ENCODE peak calls at places on chromosomes 1 and 21, in nine cellular contexts. W, Q, C, V, O, H, X, P and A are unnamed samples. For H3K27me3 and H3K4me1, the result is how much of the 10 kb centered on the place peaks cover.

GRCh38 chr1:169550294-169550693 is 36.0 kb downstream of the F5 start:
- DNase-seq in W (no peak), Q (no peak), C (no peak), V (no peak), O (peak), H (no peak), X (no peak), P (peak), A (peak)

GRCh38 chr1:25476186-25477097 is 45.7 kb downstream of the MACO1 start:
- DNase-seq in W (no peak), Q (no peak), C (no peak), V (no peak), O (no peak), H (no peak), X (no peak), P (no peak), A (no peak)

GRCh38 chr1:25692560-25692959 is 76.0 kb downstream of the MAN1C1 start:
- DNase-seq in W (no peak), Q (no peak), C (no peak), V (no peak), O (no peak), H (peak), X (no peak), P (no peak), A (no peak)

GRCh38 chr1:198220428-198220827 is 63.6 kb downstream of the NEK7 start:
- DNase-seq in W (no peak), Q (no peak), C (no peak), V (no peak), O (no peak), H (no peak), X (no peak), P (peak), A (peak)

GRCh38 chr1:18144921-18145699 is 37.5 kb downstream of the IGSF21 start:
- DNase-seq in W (no peak), Q (no peak), C (no peak), V (no peak), O (no peak), H (no peak), X (no peak), P (no peak), A (peak)

GRCh38 chr1:30257742-30258380 is 465.5 kb downstream of the MATN1 start:
- DNase-seq in W (no peak), Q (no peak), C (no peak), V (no peak), O (no peak), H (no peak), X (no peak), P (no peak), A (no peak)

GRCh38 chr1:23169727-23170335 is 1.2 kb upstream of the LUZP1 start:
- DNase-seq in W (peak), Q (peak), C (peak), V (no peak), O (peak), H (peak), X (peak), P (peak), A (peak)

GRCh38 chr1:978835-979743 is 2.8 kb downstream of the PERM1 start:
- DNase-seq in W (no peak), Q (peak), C (no peak), V (no peak), O (no peak), H (no peak), X (peak), P (no peak), A (no peak)

GRCh38 chr21:45577806-45578801 is 35.9 kb upstream of the SLC19A1 start:
- DNase-seq in W (no peak), Q (no peak), C (no peak), V (no peak), O (peak), H (peak), X (peak), P (no peak), A (no peak)

GRCh38 chr21:41783476-41784150 is 16.8 kb upstream of the RIPK4 start:
- DNase-seq in W (no peak), Q (no peak), C (no peak), V (no peak), O (peak), H (peak), X (no peak), P (no peak), A (peak)

GRCh38 chr1:223707270-223708000 is 4.9 kb upstream of the CAPN2 start:
- DNase-seq in W (peak), Q (peak), C (no peak), V (no peak), O (peak), H (peak), X (peak), P (peak), A (peak)

GRCh38 chr1:32806910-32807523 is 10.1 kb downstream of the YARS1 start:
- DNase-seq in W (no peak), Q (no peak), C (no peak), V (no peak), O (peak), H (no peak), X (no peak), P (no peak), A (no peak)

GRCh38 chr1:47189844-47190562 is at the start of gene PDZK1IP1:
- DNase-seq in W (peak), Q (peak), C (peak), V (no peak), O (peak), H (peak), X (peak), P (peak), A (peak)

GRCh38 chr1:150925080-150925479 is 1.1 kb upstream of the SETDB1 start:
- DNase-seq in W (no peak), Q (no peak), C (no peak), V (no peak), O (no peak), H (no peak), X (no peak), P (peak), A (no peak)

GRCh38 chr1:167463055-167463454 is 55.3 kb downstream of the CD247 start:
- DNase-seq in W (no peak), Q (no peak), C (no peak), V (no peak), O (no peak), H (no peak), X (no peak), P (no peak), A (no peak)

GRCh38 chr1:61692155-61692783 is 32.7 kb downstream of the TM2D1 start:
- DNase-seq in W (no peak), Q (no peak), C (no peak), V (no peak), O (no peak), H (no peak), X (no peak), P (peak), A (peak)

GRCh38 chr1:44630116-44630515 is 44.2 kb downstream of the TMEM53 start:
- DNase-seq in W (no peak), Q (no peak), C (no peak), V (no peak), O (no peak), H (no peak), X (no peak), P (no peak), A (peak)

GRCh38 chr1:213099682-213100399 is 48.8 kb downstream of the RPS6KC1 start:
- DNase-seq in W (no peak), Q (no peak), C (no peak), V (no peak), O (no peak), H (no peak), X (no peak), P (no peak), A (no peak)

GRCh38 chr1:248590055-248590454 is 7.4 kb downstream of the OR2T10 start:
- DNase-seq in W (no peak), Q (no peak), C (no peak), V (no peak), O (no peak), H (no peak), X (no peak), P (no peak), A (no peak)

GRCh38 chr1:53754484-53755312 is 15.7 kb upstream of the GLIS1 start:
- DNase-seq in W (no peak), Q (no peak), C (no peak), V (no peak), O (peak), H (peak), X (no peak), P (peak), A (peak)

GRCh38 chr21:36694041-36694515 is 4.8 kb upstream of the SIM2 start:
- DNase-seq in W (no peak), Q (no peak), C (no peak), V (no peak), O (no peak), H (no peak), X (no peak), P (peak), A (no peak)

GRCh38 chr1:37498872-37499617 is 15.5 kb downstream of the MEAF6 start:
- DNase-seq in W (no peak), Q (no peak), C (no peak), V (no peak), O (peak), H (peak), X (no peak), P (peak), A (peak)

GRCh38 chr1:183152216-183152615 is 33.8 kb upstream of the LAMC2 start:
- DNase-seq in W (no peak), Q (no peak), C (no peak), V (no peak), O (no peak), H (no peak), X (no peak), P (no peak), A (no peak)

GRCh38 chr21:33022489-33022827 is 3.3 kb upstream of the OLIG2 start:
- DNase-seq in W (no peak), Q (no peak), C (no peak), V (no peak), O (no peak), H (no peak), X (no peak), P (no peak), A (no peak)

GRCh38 chr21:33022828-33023573 is 2.7 kb upstream of the OLIG2 start:
- DNase-seq in W (no peak), Q (no peak), C (no peak), V (no peak), O (no peak), H (no peak), X (no peak), P (no peak), A (no peak)

GRCh38 chr21:33025106-33025470 is 647 bp upstream of the OLIG2 start:
- DNase-seq in W (no peak), Q (no peak), C (no peak), V (no peak), O (no peak), H (no peak), X (no peak), P (no peak), A (no peak)

GRCh38 chr21:33024278-33025103 is 1.2 kb upstream of the OLIG2 start:
- DNase-seq in W (no peak), Q (no peak), C (no peak), V (no peak), O (no peak), H (no peak), X (no peak), P (no peak), A (no peak)

DNA sequence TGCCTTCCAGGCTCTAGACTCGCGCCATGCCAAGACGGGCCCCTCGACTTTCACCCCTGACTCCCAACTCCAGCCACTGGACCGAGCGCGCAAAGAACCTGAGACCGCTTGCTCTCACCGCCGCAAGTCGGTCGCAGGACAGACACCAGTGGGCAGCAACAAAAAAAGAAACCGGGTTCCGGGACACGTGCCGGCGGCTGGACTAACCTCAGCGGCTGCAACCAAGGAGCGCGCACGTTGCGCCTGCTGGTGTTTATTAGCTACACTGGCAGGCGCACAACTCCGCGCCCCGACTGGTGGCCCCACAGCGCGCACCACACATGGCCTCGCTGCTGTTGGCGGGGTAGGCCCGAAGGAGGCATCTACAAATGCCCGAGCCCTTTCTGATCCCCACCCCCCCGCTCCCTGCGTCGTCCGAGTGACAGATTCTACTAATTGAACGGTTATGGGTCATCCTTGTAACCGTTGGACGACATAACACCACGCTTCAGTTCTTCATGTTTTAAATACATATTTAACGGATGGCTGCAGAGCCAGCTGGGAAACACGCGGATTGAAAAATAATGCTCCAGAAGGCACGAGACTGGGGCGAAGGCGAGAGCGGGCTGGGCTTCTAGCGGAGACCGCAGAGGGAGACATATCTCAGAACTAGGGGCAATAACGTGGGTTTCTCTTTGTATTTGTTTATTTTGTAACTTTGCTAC is 2.0 kb upstream of the OLIG2 start:
- DNase-seq in W (no peak), Q (no peak), C (no peak), V (no peak), O (no peak), H (no peak), X (no peak), P (no peak), A (no peak)
- H3K27me3 ChIP-seq in W (under half), Q (half or more), C (half or more), V (half or more), O (half or more), H (under half), X (half or more), P (half or more), A (half or more)

GRCh38 chr1:94801919-94802546 is 18.1 kb upstream of the SLC44A3 start:
- DNase-seq in W (peak), Q (peak), C (no peak), V (no peak), O (peak), H (peak), X (peak), P (peak), A (peak)
- H3K4me3 ChIP-seq in W (peak), Q (no peak), C (no peak), V (no peak), O (no peak), H (no peak), X (peak), P (peak), A (peak)

DNA sequence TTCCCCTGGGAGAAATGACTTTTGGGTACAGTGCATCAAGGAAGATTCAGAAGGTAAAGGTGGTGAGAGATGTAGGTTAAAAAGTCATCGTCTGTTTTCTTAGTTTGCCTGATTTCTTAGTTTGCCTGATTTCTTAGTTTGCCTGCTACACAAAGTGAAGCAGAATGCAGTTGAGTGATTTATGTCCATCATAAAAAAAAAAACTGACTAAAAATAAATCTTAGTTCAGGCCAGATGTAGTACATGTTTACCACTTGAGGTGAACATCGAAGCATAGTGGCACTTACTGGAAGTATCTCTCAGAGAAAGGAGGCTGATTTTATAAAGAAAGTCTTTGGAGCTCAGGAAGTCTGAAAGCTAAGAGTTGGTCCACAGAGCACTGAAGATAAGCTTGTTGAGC is 79.5 kb downstream of the LRRC8D start:
- DNase-seq in W (no peak), Q (no peak), C (no peak), V (no peak), O (no peak), H (no peak), X (no peak), P (no peak), A (no peak)
- H3K4me1 ChIP-seq in W (under half), Q (under half), C (under half), V (under half), O (under half), H (under half), X (under half), P (under half), A (under half)

GRCh38 chr1:238254935-238255334 is 364.2 kb upstream of the ZP4 start:
- DNase-seq in W (no peak), Q (no peak), C (no peak), V (no peak), O (no peak), H (no peak), X (no peak), P (no peak), A (no peak)
- H3K27me3 ChIP-seq in W (under half), Q (under half), C (under half), V (under half), O (under half), H (under half), X (under half), P (under half), A (under half)

GRCh38 chr1:229088711-229089110 is 182.2 kb upstream of the RAB4A start:
- DNase-seq in W (no peak), Q (no peak), C (no peak), V (no peak), O (no peak), H (no peak), X (no peak), P (no peak), A (no peak)

GRCh38 chr1:229086686-229087085 is 184.2 kb upstream of the RAB4A start:
- DNase-seq in W (no peak), Q (no peak), C (no peak), V (no peak), O (no peak), H (no peak), X (no peak), P (no peak), A (no peak)

GRCh38 chr1:229086091-229086490 is 184.8 kb upstream of the RAB4A start:
- DNase-seq in W (no peak), Q (no peak), C (no peak), V (no peak), O (no peak), H (no peak), X (no peak), P (no peak), A (no peak)

GRCh38 chr1:229087906-229088305 is 183.0 kb upstream of the RAB4A start:
- DNase-seq in W (no peak), Q (no peak), C (no peak), V (no peak), O (no peak), H (no peak), X (no peak), P (no peak), A (no peak)

GRCh38 chr1:229087339-229087738 is 183.6 kb upstream of the RAB4A start:
- DNase-seq in W (no peak), Q (no peak), C (no peak), V (no peak), O (no peak), H (no peak), X (no peak), P (no peak), A (no peak)
- H3K4me3 ChIP-seq in W (no peak), Q (no peak), C (no peak), V (no peak), O (no peak), H (no peak), X (no peak), P (no peak), A (no peak)

DNA sequence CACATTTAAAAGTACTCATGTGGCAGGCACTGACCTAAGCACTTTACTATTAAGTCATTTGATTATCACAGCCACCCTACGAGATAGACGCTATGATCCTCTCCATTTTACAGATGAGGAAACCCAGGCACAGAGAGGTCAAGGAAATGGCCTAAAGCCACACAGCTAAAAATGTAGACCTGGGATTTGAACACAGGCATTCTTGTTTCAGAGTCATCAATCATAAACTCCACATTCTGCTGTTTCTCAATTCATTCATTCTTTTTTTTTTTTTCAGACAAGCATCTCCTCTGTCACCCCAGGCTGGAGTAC is 8.3 kb downstream of the EPHA2 start:
- DNase-seq in W (no peak), Q (no peak), C (no peak), V (no peak), O (no peak), H (no peak), X (no peak), P (no peak), A (no peak)
- H3K4me1 ChIP-seq in W (under half), Q (half or more), C (under half), V (under half), O (half or more), H (half or more), X (half or more), P (half or more), A (under half)

GRCh38 chr1:229409616-229410369 is 24.1 kb downstream of the ACTA1 start:
- DNase-seq in W (no peak), Q (no peak), C (no peak), V (no peak), O (peak), H (peak), X (no peak), P (no peak), A (no peak)
- H3K27me3 ChIP-seq in W (under half), Q (under half), C (half or more), V (under half), O (under half), H (under half), X (under half), P (under half), A (half or more)

GRCh38 chr1:68453060-68453665 is 3.4 kb upstream of the RPE65 start:
- DNase-seq in W (no peak), Q (no peak), C (no peak), V (no peak), O (no peak), H (no peak), X (no peak), P (no peak), A (peak)
- H3K4me3 ChIP-seq in W (no peak), Q (no peak), C (no peak), V (no peak), O (no peak), H (no peak), X (no peak), P (no peak), A (no peak)

DNA sequence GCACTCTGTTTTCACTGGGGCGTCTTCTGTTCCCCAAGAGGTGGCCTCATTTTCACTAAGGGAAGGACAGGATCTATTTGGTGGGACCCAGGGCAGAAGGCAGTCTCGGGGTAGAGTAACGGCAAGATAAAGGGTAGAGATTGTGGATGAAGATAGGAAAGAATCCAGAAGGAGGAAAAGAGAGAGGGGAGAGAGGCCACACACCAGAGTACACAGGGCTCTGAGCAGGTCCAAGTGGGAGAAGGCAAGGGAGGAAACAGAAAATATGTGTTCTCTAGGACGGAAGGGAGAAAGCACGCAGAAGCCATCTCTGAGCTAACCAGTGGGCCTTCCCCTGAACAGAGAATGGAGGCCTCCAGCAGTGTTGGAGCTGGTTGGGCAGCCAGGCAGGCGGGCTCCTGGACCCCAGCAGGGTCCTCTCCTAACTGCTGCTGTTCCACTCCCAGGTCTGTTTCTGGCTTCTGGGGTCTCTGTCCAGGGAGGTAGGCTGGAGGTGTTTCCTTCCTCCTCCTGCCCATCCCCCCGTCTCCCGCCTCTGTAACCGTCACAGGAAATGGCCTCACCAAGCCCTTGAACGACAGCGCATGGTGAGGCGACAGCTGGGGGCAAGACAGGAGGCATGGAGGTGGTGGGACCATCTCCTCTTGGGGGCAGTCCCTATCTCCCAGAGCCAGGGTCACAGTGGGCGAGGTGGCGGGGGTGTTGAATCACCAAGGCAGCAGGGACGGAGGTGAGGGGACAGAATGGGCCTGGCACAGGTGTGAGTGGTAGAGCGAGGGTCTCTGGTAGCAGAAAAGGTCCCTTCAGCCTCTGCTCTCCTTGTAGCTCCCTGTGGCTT is 649 bp downstream of the PTPN7 start:
- DNase-seq in W (no peak), Q (no peak), C (no peak), V (peak), O (no peak), H (no peak), X (no peak), P (no peak), A (no peak)
- H3K4me1 ChIP-seq in W (under half), Q (under half), C (under half), V (half or more), O (under half), H (under half), X (under half), P (under half), A (under half)